ENCODE peak calls at places on chromosomes 11 and 22, in four cellular contexts. H is tibial artery, O is adrenal gland, S is cardiac muscle cell. I is an unnamed sample. For H3K4me1, the result is how much of the 10 kb centered on the place peaks cover.

GRCh38 chr11:64245401-64245796 is 1.3 kb downstream of the PPP1R14B start:
- DNase-seq in S (no peak), H (peak), O (peak), I (peak)

GRCh38 chr11:62267576-62267975 is 2.4 kb upstream of the SCGB2A2 start:
- DNase-seq in O (no peak), S (no peak), H (no peak), I (no peak)

GRCh38 chr22:50310209-50310722 is 2.8 kb upstream of the PLXNB2 start:
- DNase-seq in S (no peak), O (peak), H (no peak), I (no peak)

GRCh38 chr11:127620660-127621059 is 620.1 kb upstream of the KIRREL3 start:
- DNase-seq in S (no peak), H (no peak), O (no peak), I (no peak)

GRCh38 chr11:110900426-110900825 is 188.2 kb upstream of the ARHGAP20 start:
- DNase-seq in O (no peak), H (no peak), S (no peak), I (no peak)

GRCh38 chr11:123308077-123308476 is 113.0 kb upstream of the CLMP start:
- DNase-seq in S (peak), O (peak), H (no peak), I (no peak)

GRCh38 chr11:125376117-125376516 is 119.9 kb downstream of the FEZ1 start:
- DNase-seq in O (peak), S (peak), H (peak), I (peak)

GRCh38 chr11:67357831-67358555 is 4.6 kb upstream of the POLD4 start:
- DNase-seq in S (no peak), H (no peak), O (no peak), I (no peak)

GRCh38 chr22:43852605-43853327 is 9.5 kb downstream of the SULT4A1 start:
- DNase-seq in H (peak), S (no peak), O (no peak), I (peak)

DNA sequence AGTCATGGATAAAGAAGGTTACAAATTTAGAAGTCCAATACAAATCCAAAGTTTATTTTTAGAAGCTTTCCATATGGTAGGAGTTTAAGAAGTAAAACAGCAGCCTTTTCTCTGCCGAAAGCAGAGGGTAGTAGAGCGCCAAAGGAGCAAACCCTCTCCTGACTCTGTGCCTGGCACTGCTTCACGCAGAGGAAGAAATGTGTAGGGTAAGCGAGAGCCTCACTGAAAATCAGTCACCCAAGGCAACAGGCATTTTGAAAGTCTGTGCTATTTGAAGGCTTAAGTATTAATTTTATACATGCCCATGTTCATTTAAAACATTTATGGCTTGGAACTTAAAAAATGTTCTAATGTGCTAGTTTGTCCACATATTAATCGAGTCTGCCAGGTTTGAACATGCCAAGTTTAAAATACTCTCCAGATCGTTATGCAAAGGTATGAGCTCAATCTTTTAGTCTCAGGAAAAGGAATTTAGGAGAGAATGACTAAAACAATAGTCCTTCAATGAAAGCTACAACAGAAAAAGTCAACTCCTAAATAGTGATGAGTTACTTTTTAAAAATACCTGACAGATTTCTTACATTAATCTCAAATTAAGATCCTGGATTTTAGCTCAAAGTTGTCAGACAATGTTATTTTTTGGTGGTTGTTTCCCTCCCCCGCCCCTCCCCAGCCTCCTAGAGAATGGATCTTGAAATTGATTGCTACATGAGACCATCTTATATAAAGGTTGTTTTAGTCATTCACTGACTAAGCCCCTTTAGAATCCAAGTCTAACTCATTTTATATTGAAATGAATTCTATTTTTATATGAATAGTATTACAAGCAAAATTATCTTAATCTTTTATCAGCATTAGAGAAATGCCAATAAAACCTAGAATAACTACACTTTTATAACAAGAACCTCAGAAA is 38.7 kb downstream of the MRTFA start:
- DNase-seq in O (no peak), S (no peak), H (no peak), I (no peak)
- H3K27ac ChIP-seq in O (no peak), S (peak), H (no peak), I (peak)

GRCh38 chr22:48096846-48097665 is 1334.6 kb downstream of the TBC1D22A start:
- DNase-seq in H (peak), S (no peak), O (no peak), I (no peak)
- H3K4me3 ChIP-seq in H (no peak), S (no peak), O (no peak), I (no peak)

DNA sequence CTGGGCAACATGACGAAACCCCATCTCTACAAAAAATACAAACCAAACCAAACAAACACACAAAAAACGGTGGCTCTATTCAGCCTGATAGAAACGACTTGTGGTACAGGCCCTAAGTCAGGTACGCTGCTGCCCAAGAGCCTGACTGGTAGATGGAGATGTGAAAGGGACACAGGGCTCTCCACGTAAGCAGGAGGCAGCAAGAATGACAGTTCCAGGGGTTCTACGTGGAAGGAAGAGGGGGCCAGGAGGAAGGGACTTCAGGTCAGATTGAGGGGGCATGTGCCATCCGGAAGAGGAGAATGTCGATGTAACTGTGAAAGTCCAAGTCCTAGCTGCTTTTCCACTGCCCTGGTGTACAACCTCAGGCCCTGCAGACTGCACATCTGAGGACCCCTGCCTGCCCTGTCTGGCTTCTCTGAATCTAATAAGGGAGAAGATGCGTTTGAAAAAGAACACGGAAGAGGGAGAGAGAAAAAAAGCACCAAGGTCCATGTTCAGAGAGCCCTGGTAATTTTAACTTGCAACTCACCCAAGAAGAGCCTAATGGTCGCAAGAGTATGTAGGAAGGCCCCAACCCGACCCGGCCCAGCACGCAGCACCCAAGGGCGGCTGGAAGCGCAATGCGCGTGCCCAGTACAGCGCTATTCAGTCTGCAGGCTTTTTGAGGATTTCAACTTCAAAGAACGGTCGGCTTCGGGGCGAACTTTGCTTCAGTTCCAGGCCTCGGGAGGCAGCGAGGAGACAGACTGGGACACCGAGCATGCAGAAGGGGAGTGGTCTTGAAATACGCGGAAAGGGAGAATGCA is 909 bp upstream of the ZNRD2 start:
- DNase-seq in S (no peak), H (no peak), O (no peak), I (no peak)
- H3K4me1 ChIP-seq in S (under half), H (under half), O (half or more), I (under half)

GRCh38 chr11:6498121-6498520 is 1.0 kb downstream of the DNHD1 start:
- DNase-seq in H (peak), O (no peak), S (no peak), I (no peak)
- H3K27ac ChIP-seq in H (peak), O (no peak), S (no peak), I (no peak)

GRCh38 chr11:75429641-75429901 is 3.4 kb downstream of the KLHL35 start:
- DNase-seq in H (no peak), S (no peak), O (no peak), I (no peak)
- H3K4me3 ChIP-seq in H (peak), S (peak), O (no peak), I (peak)

GRCh38 chr11:120708511-120709183 is 197.1 kb downstream of the GRIK4 start:
- DNase-seq in O (no peak), S (no peak), H (no peak), I (no peak)
- H3K4me1 ChIP-seq in O (under half), S (under half), H (under half), I (under half)

GRCh38 chr22:25712661-25713400 is 29.2 kb upstream of the MYO18B start:
- DNase-seq in H (no peak), S (no peak), O (no peak), I (no peak)

GRCh38 chr22:25710501-25710900 is 31.5 kb upstream of the MYO18B start:
- DNase-seq in O (no peak), H (no peak), S (no peak), I (no peak)

GRCh38 chr22:25706197-25706596 is 35.8 kb upstream of the MYO18B start:
- DNase-seq in S (no peak), O (no peak), H (no peak), I (no peak)

GRCh38 chr22:25711491-25711890 is 30.5 kb upstream of the MYO18B start:
- DNase-seq in H (no peak), S (no peak), O (no peak), I (no peak)

GRCh38 chr22:25709758-25710157 is 32.2 kb upstream of the MYO18B start:
- DNase-seq in H (no peak), O (no peak), S (no peak), I (no peak)
- H3K27ac ChIP-seq in H (no peak), O (no peak), S (no peak), I (no peak)

GRCh38 chr22:33666249-33666648 is 254.0 kb downstream of the LARGE1 start:
- DNase-seq in H (no peak), O (no peak), S (no peak), I (no peak)
- H3K4me3 ChIP-seq in H (no peak), O (no peak), S (no peak), I (no peak)